ENCODE peak calls at places on chromosome 19, in four cellular contexts. One of them, this sample, is unnamed.

GRCh38 chr19:28350673-28351072 is 862.3 kb downstream of the UQCRFS1 start:
- DNase-seq in stomach: no peak
- DNase-seq in heart left ventricle: no peak
- DNase-seq in H54: no peak
- DNase-seq in this sample: no peak

GRCh38 chr19:16340092-16340491 is 15.5 kb downstream of the KLF2 start:
- DNase-seq in stomach: no peak
- DNase-seq in heart left ventricle: no peak
- DNase-seq in H54: no peak
- DNase-seq in this sample: no peak

GRCh38 chr19:19224852-19225494 is 13.2 kb downstream of the NCAN start:
- DNase-seq in stomach: peak; percentile 75
- DNase-seq in heart left ventricle: peak; percentile 50
- DNase-seq in H54: no peak
- DNase-seq in this sample: peak; percentile 84

GRCh38 chr19:28303502-28303901 is 909.4 kb downstream of the UQCRFS1 start:
- DNase-seq in stomach: no peak
- DNase-seq in heart left ventricle: no peak
- DNase-seq in H54: no peak
- DNase-seq in this sample: no peak

GRCh38 chr19:7701049-7701653 is 780 bp downstream of the FCER2 start:
- DNase-seq in stomach: no peak
- DNase-seq in heart left ventricle: no peak
- DNase-seq in H54: no peak
- DNase-seq in this sample: no peak

GRCh38 chr19:9140159-9140874 is at the start of gene ZNF317:
- DNase-seq in stomach: peak; percentile 93
- DNase-seq in heart left ventricle: peak; percentile 94
- DNase-seq in H54: peak; percentile 58
- DNase-seq in this sample: peak; percentile 93

GRCh38 chr19:38736036-38736412 is 8.2 kb downstream of the CAPN12 start:
- DNase-seq in stomach: peak; percentile 64
- DNase-seq in heart left ventricle: no peak
- DNase-seq in H54: no peak
- DNase-seq in this sample: peak; percentile 57

GRCh38 chr19:19460258-19460731 is 54.8 kb downstream of the GATAD2A start:
- DNase-seq in stomach: no peak
- DNase-seq in heart left ventricle: no peak
- DNase-seq in H54: no peak
- DNase-seq in this sample: peak; percentile 36

GRCh38 chr19:46192990-46193650 is 36.4 kb upstream of the IGFL1 start:
- DNase-seq in stomach: no peak
- DNase-seq in heart left ventricle: peak; percentile 39
- DNase-seq in H54: peak; percentile 20
- DNase-seq in this sample: peak; percentile 84

GRCh38 chr19:29841209-29841558 is 29.4 kb downstream of the CCNE1 start:
- DNase-seq in stomach: no peak
- DNase-seq in heart left ventricle: no peak
- DNase-seq in H54: peak; percentile 59
- DNase-seq in this sample: no peak

GRCh38 chr19:38891791-38892190 is 7.6 kb downstream of the SIRT2 start:
- DNase-seq in stomach: no peak
- DNase-seq in heart left ventricle: no peak
- DNase-seq in H54: no peak
- DNase-seq in this sample: no peak

GRCh38 chr19:58562126-58563033 is 4.0 kb upstream of the UBE2M start:
- DNase-seq in stomach: peak; percentile 48
- DNase-seq in heart left ventricle: peak; percentile 54
- DNase-seq in H54: no peak
- DNase-seq in this sample: no peak

GRCh38 chr19:17227798-17228367 is 1.9 kb downstream of the OCEL1 start:
- DNase-seq in stomach: no peak
- DNase-seq in heart left ventricle: peak; percentile 22
- DNase-seq in H54: no peak
- DNase-seq in this sample: no peak

GRCh38 chr19:46040952-46041500 is at the start of gene IGFL4:
- DNase-seq in stomach: no peak
- DNase-seq in heart left ventricle: no peak
- DNase-seq in H54: no peak
- DNase-seq in this sample: no peak

GRCh38 chr19:28509079-28509895 is 703.7 kb downstream of the UQCRFS1 start:
- DNase-seq in stomach: no peak
- DNase-seq in heart left ventricle: no peak
- DNase-seq in H54: no peak
- DNase-seq in this sample: no peak

GRCh38 chr19:13764821-13765394 is 586 bp downstream of the MRI1 start:
- DNase-seq in stomach: peak; percentile 43
- DNase-seq in heart left ventricle: no peak
- DNase-seq in H54: no peak
- DNase-seq in this sample: peak; percentile 60

GRCh38 chr19:8526345-8527062 is 12.5 kb upstream of the ZNF414 start:
- DNase-seq in stomach: peak; percentile 93
- DNase-seq in heart left ventricle: peak; percentile 94
- DNase-seq in H54: peak; percentile 75
- DNase-seq in this sample: no peak

GRCh38 chr19:43767818-43768217 is 13.0 kb downstream of the KCNN4 start:
- DNase-seq in stomach: no peak
- DNase-seq in heart left ventricle: no peak
- DNase-seq in H54: no peak
- DNase-seq in this sample: no peak

GRCh38 chr19:10510301-10510802 is 6.9 kb downstream of the S1PR5 start:
- DNase-seq in stomach: no peak
- DNase-seq in heart left ventricle: no peak
- DNase-seq in H54: no peak
- DNase-seq in this sample: peak; percentile 63

GRCh38 chr19:7902796-7903243 is 857 bp upstream of the MAP2K7 start:
- DNase-seq in stomach: no peak
- DNase-seq in heart left ventricle: no peak
- DNase-seq in H54: no peak
- DNase-seq in this sample: no peak

GRCh38 chr19:38303517-38304351 is at the start of gene C19orf33:
- DNase-seq in stomach: peak; percentile 88
- DNase-seq in heart left ventricle: peak; percentile 78
- DNase-seq in H54: peak; percentile 93
- DNase-seq in this sample: no peak

GRCh38 chr19:28705008-28705407 is 507.9 kb downstream of the UQCRFS1 start:
- DNase-seq in stomach: no peak
- DNase-seq in heart left ventricle: no peak
- DNase-seq in H54: peak; percentile 50
- DNase-seq in this sample: no peak

GRCh38 chr19:35782589-35782988 is 7.2 kb downstream of the ARHGAP33 start:
- DNase-seq in stomach: no peak
- DNase-seq in heart left ventricle: no peak
- DNase-seq in H54: no peak
- DNase-seq in this sample: no peak

GRCh38 chr19:52941941-52942370 is 18.7 kb upstream of the ZNF888 start:
- DNase-seq in stomach: peak; percentile 35
- DNase-seq in heart left ventricle: peak; percentile 40
- DNase-seq in H54: no peak
- DNase-seq in this sample: peak; percentile 64

GRCh38 chr19:23887642-23888041 is 27.0 kb upstream of the ZNF726 start:
- DNase-seq in stomach: peak; percentile 44
- DNase-seq in heart left ventricle: no peak
- DNase-seq in H54: no peak
- DNase-seq in this sample: no peak

GRCh38 chr19:6064016-6064702 is 46.1 kb downstream of the RFX2 start:
- DNase-seq in stomach: no peak
- DNase-seq in heart left ventricle: no peak
- DNase-seq in H54: peak; percentile 71
- DNase-seq in this sample: no peak

GRCh38 chr19:10379880-10380310 is 477 bp downstream of the TYK2 start:
- DNase-seq in stomach: no peak
- DNase-seq in heart left ventricle: no peak
- DNase-seq in H54: no peak
- DNase-seq in this sample: no peak

GRCh38 chr19:40640744-40641143 is 39.6 kb downstream of the LTBP4 start:
- DNase-seq in stomach: no peak
- DNase-seq in heart left ventricle: peak; percentile 70
- DNase-seq in H54: no peak
- DNase-seq in this sample: no peak

GRCh38 chr19:6521718-6522646 is 8.8 kb upstream of the TNFSF9 start:
- DNase-seq in stomach: peak; percentile 46
- DNase-seq in heart left ventricle: no peak
- DNase-seq in H54: no peak
- DNase-seq in this sample: no peak

GRCh38 chr19:30309983-30310805 is 62.0 kb upstream of the ZNF536 start:
- DNase-seq in stomach: no peak
- DNase-seq in heart left ventricle: no peak
- DNase-seq in H54: no peak
- DNase-seq in this sample: no peak

GRCh38 chr19:13209797-13210775 is 59.9 kb downstream of the IER2 start:
- DNase-seq in stomach: no peak
- DNase-seq in heart left ventricle: no peak
- DNase-seq in H54: no peak
- DNase-seq in this sample: no peak

GRCh38 chr19:17754634-17755532 is 3.6 kb downstream of the FCHO1 start:
- DNase-seq in stomach: no peak
- DNase-seq in heart left ventricle: no peak
- DNase-seq in H54: no peak
- DNase-seq in this sample: no peak

GRCh38 chr19:45547965-45548609 is 36.5 kb downstream of the OPA3 start:
- DNase-seq in stomach: no peak
- DNase-seq in heart left ventricle: peak; percentile 63
- DNase-seq in H54: peak; percentile 61
- DNase-seq in this sample: no peak

GRCh38 chr19:18259848-18260247 is 14.4 kb downstream of the IQCN start:
- DNase-seq in stomach: no peak
- DNase-seq in heart left ventricle: no peak
- DNase-seq in H54: no peak
- DNase-seq in this sample: no peak

GRCh38 chr19:5338661-5339469 is 1.7 kb downstream of the PTPRS start:
- DNase-seq in stomach: no peak
- DNase-seq in heart left ventricle: no peak
- DNase-seq in H54: no peak
- DNase-seq in this sample: no peak

GRCh38 chr19:12034610-12035009 is 869 bp downstream of the ZNF433 start:
- DNase-seq in stomach: no peak
- DNase-seq in heart left ventricle: no peak
- DNase-seq in H54: no peak
- DNase-seq in this sample: peak; percentile 42

GRCh38 chr19:58572818-58573657 is at the start of gene MZF1:
- DNase-seq in stomach: peak; percentile 100
- DNase-seq in heart left ventricle: peak; percentile 100
- DNase-seq in H54: peak; percentile 99
- DNase-seq in this sample: no peak

GRCh38 chr19:35704218-35704617 is at the start of gene ZBTB32:
- DNase-seq in stomach: no peak
- DNase-seq in heart left ventricle: peak; percentile 61
- DNase-seq in H54: no peak
- DNase-seq in this sample: peak; percentile 51

GRCh38 chr19:11296264-11296663 is 304 bp downstream of the TSPAN16 start:
- DNase-seq in stomach: no peak
- DNase-seq in heart left ventricle: peak; percentile 39
- DNase-seq in H54: no peak
- DNase-seq in this sample: no peak

GRCh38 chr19:15263361-15263985 is 31.2 kb upstream of the EPHX3 start:
- DNase-seq in stomach: no peak
- DNase-seq in heart left ventricle: no peak
- DNase-seq in H54: no peak
- DNase-seq in this sample: no peak
- TF ChIP-seq POLR2A in stomach: no peak
- TF ChIP-seq POLR2A in heart left ventricle: no peak
- TF ChIP-seq POLR2A in H54: no peak
- TF ChIP-seq POLR2A in this sample: no peak

DNA sequence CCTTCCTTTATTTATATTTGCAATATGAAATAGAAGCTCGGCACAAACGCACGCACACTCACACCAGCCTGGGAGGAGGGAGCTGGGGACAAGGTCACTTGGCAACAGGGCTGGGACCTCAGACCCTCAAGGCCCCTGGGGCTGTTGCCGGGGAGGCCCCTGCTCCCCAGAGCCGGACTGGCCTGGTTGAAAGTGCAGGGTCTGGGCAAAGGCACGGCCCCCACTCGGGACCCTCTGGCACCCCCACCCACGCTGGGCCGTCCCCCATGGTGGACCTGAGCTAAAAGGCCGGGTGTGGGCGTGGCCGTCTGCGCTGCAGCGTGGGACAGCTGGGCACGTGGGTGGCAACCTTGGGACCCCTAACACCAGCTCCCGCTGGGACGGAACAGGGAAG is 1.2 kb upstream of the TMEM86B start:
- DNase-seq in stomach: no peak
- DNase-seq in heart left ventricle: no peak
- DNase-seq in H54: no peak
- DNase-seq in this sample: no peak
- TF ChIP-seq POLR2A in stomach: no peak
- TF ChIP-seq POLR2A in heart left ventricle: no peak
- TF ChIP-seq POLR2A in H54: no peak
- TF ChIP-seq POLR2A in this sample: no peak

GRCh38 chr19:49929121-49929610 is at the start of the genes ATF5 and NUP62:
- DNase-seq in stomach: peak; percentile 90
- DNase-seq in heart left ventricle: peak; percentile 89
- DNase-seq in H54: peak; percentile 97
- DNase-seq in this sample: peak; percentile 93
- TF ChIP-seq POLR2A in stomach: no peak
- TF ChIP-seq POLR2A in heart left ventricle: no peak
- TF ChIP-seq POLR2A in H54: peak; percentile 80
- TF ChIP-seq POLR2A in this sample: peak; percentile 86

DNA sequence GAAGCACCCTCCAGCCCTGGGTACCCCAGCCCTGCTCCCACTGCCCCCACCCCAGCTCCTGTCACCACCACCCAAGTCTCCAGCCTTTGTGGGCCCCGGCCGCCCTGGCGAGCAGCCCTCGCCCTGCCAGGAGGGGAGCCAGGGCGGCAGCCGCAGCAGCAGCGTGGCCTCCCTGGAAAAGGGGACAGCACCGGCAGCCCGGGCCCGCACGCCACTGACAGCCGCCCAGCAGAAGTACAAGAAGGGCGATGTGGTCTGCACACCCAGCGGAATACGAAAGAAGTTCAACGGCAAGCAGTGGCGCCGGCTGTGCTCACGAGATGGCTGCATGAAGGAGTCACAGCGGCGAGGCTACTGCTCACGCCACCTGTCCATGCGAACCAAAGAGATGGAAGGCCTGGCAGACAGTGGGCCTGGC is 3.9 kb downstream of the CIC start:
- DNase-seq in stomach: no peak
- DNase-seq in heart left ventricle: no peak
- DNase-seq in H54: no peak
- DNase-seq in this sample: no peak
- TF ChIP-seq POLR2A in stomach: no peak
- TF ChIP-seq POLR2A in heart left ventricle: no peak
- TF ChIP-seq POLR2A in H54: no peak
- TF ChIP-seq POLR2A in this sample: no peak

GRCh38 chr19:2625434-2625833 is 77.1 kb downstream of the GNG7 start:
- DNase-seq in stomach: peak; percentile 55
- DNase-seq in heart left ventricle: no peak
- DNase-seq in H54: no peak
- DNase-seq in this sample: no peak
- TF ChIP-seq POLR2A in stomach: no peak
- TF ChIP-seq POLR2A in heart left ventricle: no peak
- TF ChIP-seq POLR2A in H54: no peak
- TF ChIP-seq POLR2A in this sample: no peak